ENCODE peak calls at places on chromosomes 3 and 15, in ten cellular contexts. B, T, Q, I, S, K, R, M, P and Y are unnamed samples.

GRCh38 chr3:106088270-106088669 is 219.5 kb upstream of the CBLB start:
- DNase-seq in I (no peak), P (no peak), K (no peak), R (peak), T (no peak), M (no peak), S (no peak), Q (no peak), B (no peak), Y (no peak)

GRCh38 chr3:24704496-24704895 is 209.8 kb upstream of the THRB start:
- DNase-seq in B (no peak), P (no peak), K (no peak), R (peak), I (no peak), M (no peak), S (peak), Q (no peak), T (no peak), Y (no peak)

GRCh38 chr3:119508172-119508845 is 10.0 kb downstream of the TIMMDC1 start:
- DNase-seq in R (no peak), T (no peak), I (no peak), K (no peak), Q (no peak), M (no peak), B (no peak), S (no peak), P (no peak), Y (no peak)

GRCh38 chr3:38552364-38552763 is 56.2 kb downstream of the EXOG start:
- DNase-seq in Q (no peak), P (no peak), T (no peak), B (no peak), K (no peak), S (no peak), R (no peak), M (no peak), I (no peak), Y (no peak)

GRCh38 chr3:116836286-116836685 is 126.7 kb downstream of the TUSC7 start:
- DNase-seq in T (no peak), Q (no peak), M (no peak), S (peak), K (no peak), I (no peak), B (no peak), R (peak), P (peak), Y (no peak)

GRCh38 chr3:30370681-30371271 is 235.6 kb upstream of the TGFBR2 start:
- DNase-seq in B (peak), K (no peak), M (no peak), T (no peak), P (no peak), I (no peak), S (peak), R (peak), Q (peak), Y (no peak)

GRCh38 chr3:153484842-153485241 is 322.8 kb downstream of the RAP2B start:
- DNase-seq in B (no peak), T (no peak), S (no peak), Q (no peak), P (no peak), R (no peak), M (no peak), I (no peak), K (no peak), Y (no peak)

GRCh38 chr3:153980252-153980590 is 141.0 kb upstream of the ARHGEF26 start:
- DNase-seq in I (no peak), M (no peak), K (peak), T (no peak), P (no peak), B (peak), R (no peak), S (peak), Q (no peak), Y (no peak)

GRCh38 chr15:66738595-66738994 is 36.6 kb downstream of the SMAD6 start:
- DNase-seq in S (no peak), M (no peak), I (no peak), K (no peak), R (no peak), Q (no peak), P (no peak), T (no peak), B (no peak), Y (no peak)

GRCh38 chr3:106281231-106281630 is 412.4 kb upstream of the CBLB start:
- DNase-seq in I (no peak), T (no peak), Q (peak), P (no peak), S (no peak), B (peak), K (no peak), M (no peak), R (peak), Y (no peak)